ENCODE peak calls at places on chromosomes 6 and 20, in ten cellular contexts. J is kidney tubule cell; B is SK-N-SH; O is HT1080; A is endothelial cell of umbilical vein; Z is ureter; I is NT2/D1; R is activated CD4-positive, alpha-beta T cell treated with anti-CD3 and anti-CD28 coated beads, Interleukin-2, amount 50 U/mL, for 24 hours; V is tibial nerve; G is spleen. U is an unnamed sample.

GRCh38 chr20:36717657-36718056 is 28.2 kb downstream of the NDRG3 start:
- DNase-seq in Z (no peak), J (no peak), G (no peak), I (no peak), V (no peak), B (no peak), A (peak), R (no peak), O (no peak), U (no peak)

GRCh38 chr6:28587011-28587745 is 61.5 kb downstream of the GPX5 start:
- DNase-seq in J (peak), B (peak), G (peak), Z (peak), I (peak), A (no peak), R (peak), V (no peak), O (peak), U (peak)

GRCh38 chr6:166221636-166222035 is 54.0 kb upstream of the TBXT start:
- DNase-seq in R (no peak), Z (no peak), G (no peak), A (no peak), V (no peak), J (no peak), B (no peak), O (no peak), I (no peak), U (no peak)

GRCh38 chr6:22332726-22333125 is 35.9 kb upstream of the PRL start:
- DNase-seq in O (no peak), Z (no peak), I (no peak), A (no peak), B (no peak), R (no peak), G (no peak), V (no peak), J (peak), U (no peak)

GRCh38 chr6:164534070-164534766 is 775.2 kb downstream of the C6orf118 start:
- DNase-seq in J (no peak), G (no peak), B (no peak), R (no peak), O (no peak), Z (no peak), I (no peak), A (no peak), V (no peak), U (no peak)

GRCh38 chr20:58651823-58652605 is 931 bp downstream of the STX16 start:
- DNase-seq in G (peak), V (no peak), O (peak), R (peak), B (peak), I (peak), Z (peak), A (peak), J (peak), U (peak)

GRCh38 chr6:61203966-61204496 is 1082.0 kb downstream of the KHDRBS2 start:
- DNase-seq in J (no peak), I (no peak), V (no peak), A (no peak), B (no peak), G (no peak), O (no peak), R (no peak), Z (no peak), U (no peak)

GRCh38 chr6:14997507-14997906 is 248.4 kb upstream of the JARID2 start:
- DNase-seq in V (no peak), A (no peak), R (no peak), O (no peak), G (no peak), I (no peak), B (no peak), J (no peak), Z (no peak), U (no peak)

GRCh38 chr20:4730782-4731181 is 9.1 kb downstream of the PRND start:
- DNase-seq in B (no peak), I (no peak), V (no peak), R (no peak), A (peak), Z (no peak), J (no peak), O (no peak), G (no peak), U (no peak)

GRCh38 chr6:53615633-53616449 is 49.7 kb downstream of the KLHL31 start:
- DNase-seq in A (no peak), G (no peak), J (peak), V (no peak), I (no peak), R (no peak), O (peak), Z (peak), B (no peak), U (peak)

GRCh38 chr6:128899651-128900050 is 16.7 kb downstream of the LAMA2 start:
- DNase-seq in Z (no peak), A (no peak), O (no peak), J (no peak), B (no peak), G (no peak), I (no peak), R (no peak), V (no peak), U (no peak)

GRCh38 chr6:133939778-133940667 is 13.0 kb upstream of the TBPL1 start:
- DNase-seq in O (no peak), A (no peak), Z (no peak), J (no peak), G (no peak), B (no peak), I (no peak), R (no peak), V (no peak), U (no peak)

GRCh38 chr6:135567375-135568083 is 70.0 kb upstream of the AHI1 start:
- DNase-seq in A (no peak), V (no peak), R (no peak), O (no peak), G (no peak), J (no peak), Z (no peak), I (no peak), B (no peak), U (no peak)

GRCh38 chr6:127177030-127177928 is 58.8 kb downstream of the RSPO3 start:
- DNase-seq in V (no peak), Z (no peak), I (no peak), B (no peak), J (no peak), O (no peak), R (no peak), A (peak), G (no peak), U (peak)

GRCh38 chr6:129623008-129623732 is 86.8 kb downstream of the ARHGAP18 start:
- DNase-seq in O (no peak), G (no peak), B (no peak), V (no peak), Z (no peak), A (peak), J (no peak), I (no peak), R (no peak), U (no peak)

GRCh38 chr6:128463942-128464341 is 56.5 kb downstream of the PTPRK start:
- DNase-seq in J (peak), I (no peak), R (no peak), A (peak), B (no peak), V (no peak), O (peak), G (no peak), Z (no peak), U (peak)

GRCh38 chr6:137661601-137662000 is 167.4 kb upstream of the OLIG3 start:
- DNase-seq in I (no peak), B (no peak), O (no peak), G (no peak), Z (no peak), J (peak), V (peak), R (no peak), A (peak), U (no peak)

GRCh38 chr6:63509652-63510352 is 62.5 kb upstream of the LOC128125822 start:
- DNase-seq in R (no peak), B (no peak), J (peak), A (no peak), Z (peak), V (no peak), G (no peak), I (no peak), O (no peak), U (peak)

GRCh38 chr20:33843854-33844253 is 32.7 kb downstream of the CHMP4B start:
- DNase-seq in O (no peak), I (no peak), A (no peak), Z (no peak), J (no peak), B (peak), V (no peak), R (no peak), G (no peak), U (no peak)